ENCODE peak calls at places on chromosomes 5 and 9, in eight cellular contexts. One of them, this sample, is unnamed. For H3K36me3, the result is how much of the 10 kb centered on the place peaks cover.

GRCh38 chr9:108698801-108699200 is 157.0 kb downstream of the ACTL7B start:
- DNase-seq in PC-3: no peak
- DNase-seq in astrocyte: no peak
- DNase-seq in H7: no peak
- DNase-seq in right lobe of liver: no peak
- DNase-seq in neuronal stem cell: no peak
- DNase-seq in left ventricle myocardium inferior: no peak
- DNase-seq in ascending aorta: no peak
- DNase-seq in this sample: no peak

GRCh38 chr5:57677235-57677634 is 194.6 kb upstream of the ACTBL2 start:
- DNase-seq in PC-3: no peak
- DNase-seq in astrocyte: no peak
- DNase-seq in ascending aorta: no peak
- DNase-seq in neuronal stem cell: no peak
- DNase-seq in H7: no peak
- DNase-seq in right lobe of liver: no peak
- DNase-seq in left ventricle myocardium inferior: no peak
- DNase-seq in this sample: no peak

GRCh38 chr5:10262995-10263394 is 12.9 kb downstream of the CCT5 start:
- DNase-seq in left ventricle myocardium inferior: no peak
- DNase-seq in PC-3: no peak
- DNase-seq in astrocyte: no peak
- DNase-seq in ascending aorta: no peak
- DNase-seq in H7: no peak
- DNase-seq in neuronal stem cell: no peak
- DNase-seq in right lobe of liver: peak
- DNase-seq in this sample: no peak

GRCh38 chr9:123996731-123997421 is 14.7 kb upstream of the LHX2 start:
- DNase-seq in left ventricle myocardium inferior: no peak
- DNase-seq in astrocyte: no peak
- DNase-seq in ascending aorta: no peak
- DNase-seq in right lobe of liver: no peak
- DNase-seq in neuronal stem cell: peak
- DNase-seq in H7: peak
- DNase-seq in PC-3: no peak
- DNase-seq in this sample: no peak

GRCh38 chr9:6538666-6539071 is 106.9 kb downstream of the GLDC start:
- DNase-seq in right lobe of liver: no peak
- DNase-seq in astrocyte: peak
- DNase-seq in ascending aorta: no peak
- DNase-seq in left ventricle myocardium inferior: no peak
- DNase-seq in neuronal stem cell: no peak
- DNase-seq in H7: no peak
- DNase-seq in PC-3: no peak
- DNase-seq in this sample: no peak

GRCh38 chr5:17069995-17070405 is 133.9 kb upstream of the MYO10 start:
- DNase-seq in ascending aorta: no peak
- DNase-seq in right lobe of liver: no peak
- DNase-seq in left ventricle myocardium inferior: no peak
- DNase-seq in PC-3: peak
- DNase-seq in astrocyte: peak
- DNase-seq in neuronal stem cell: no peak
- DNase-seq in H7: no peak
- DNase-seq in this sample: no peak

GRCh38 chr5:138706655-138707480 is 46.4 kb upstream of the CTNNA1 start:
- DNase-seq in left ventricle myocardium inferior: no peak
- DNase-seq in H7: peak
- DNase-seq in astrocyte: peak
- DNase-seq in neuronal stem cell: no peak
- DNase-seq in ascending aorta: peak
- DNase-seq in right lobe of liver: no peak
- DNase-seq in PC-3: peak
- DNase-seq in this sample: peak

GRCh38 chr5:130021000-130021399 is 116.7 kb downstream of the CHSY3 start:
- DNase-seq in H7: no peak
- DNase-seq in astrocyte: no peak
- DNase-seq in neuronal stem cell: no peak
- DNase-seq in PC-3: no peak
- DNase-seq in left ventricle myocardium inferior: no peak
- DNase-seq in right lobe of liver: no peak
- DNase-seq in ascending aorta: no peak
- DNase-seq in this sample: no peak

GRCh38 chr9:84404095-84404686 is 63.6 kb upstream of the SLC28A3 start:
- DNase-seq in left ventricle myocardium inferior: no peak
- DNase-seq in ascending aorta: no peak
- DNase-seq in PC-3: peak
- DNase-seq in astrocyte: no peak
- DNase-seq in neuronal stem cell: peak
- DNase-seq in right lobe of liver: no peak
- DNase-seq in H7: peak
- DNase-seq in this sample: no peak

GRCh38 chr9:6632516-6633328 is 12.8 kb downstream of the GLDC start:
- DNase-seq in PC-3: no peak
- DNase-seq in neuronal stem cell: no peak
- DNase-seq in left ventricle myocardium inferior: no peak
- DNase-seq in right lobe of liver: no peak
- DNase-seq in H7: peak
- DNase-seq in ascending aorta: no peak
- DNase-seq in astrocyte: no peak
- DNase-seq in this sample: no peak

GRCh38 chr5:37769840-37770239 is 70.0 kb downstream of the GDNF start:
- DNase-seq in right lobe of liver: peak
- DNase-seq in H7: no peak
- DNase-seq in PC-3: no peak
- DNase-seq in astrocyte: no peak
- DNase-seq in ascending aorta: no peak
- DNase-seq in left ventricle myocardium inferior: no peak
- DNase-seq in neuronal stem cell: no peak
- DNase-seq in this sample: no peak

GRCh38 chr5:84870369-84870768 is 485.7 kb upstream of the EDIL3 start:
- DNase-seq in H7: no peak
- DNase-seq in left ventricle myocardium inferior: no peak
- DNase-seq in astrocyte: no peak
- DNase-seq in right lobe of liver: no peak
- DNase-seq in ascending aorta: no peak
- DNase-seq in neuronal stem cell: no peak
- DNase-seq in PC-3: no peak
- DNase-seq in this sample: no peak

GRCh38 chr5:154351566-154351965 is 94.2 kb upstream of the SAP30L start:
- DNase-seq in ascending aorta: no peak
- DNase-seq in H7: no peak
- DNase-seq in PC-3: peak
- DNase-seq in left ventricle myocardium inferior: no peak
- DNase-seq in neuronal stem cell: no peak
- DNase-seq in right lobe of liver: no peak
- DNase-seq in astrocyte: no peak
- DNase-seq in this sample: no peak

GRCh38 chr9:125763373-125763772 is 16.2 kb downstream of the PBX3 start:
- DNase-seq in PC-3: peak
- DNase-seq in neuronal stem cell: no peak
- DNase-seq in right lobe of liver: no peak
- DNase-seq in astrocyte: peak
- DNase-seq in left ventricle myocardium inferior: no peak
- DNase-seq in ascending aorta: no peak
- DNase-seq in H7: no peak
- DNase-seq in this sample: no peak

GRCh38 chr5:128253224-128253623 is 169.7 kb downstream of the SLC12A2 start:
- DNase-seq in PC-3: no peak
- DNase-seq in left ventricle myocardium inferior: no peak
- DNase-seq in right lobe of liver: no peak
- DNase-seq in ascending aorta: no peak
- DNase-seq in neuronal stem cell: no peak
- DNase-seq in astrocyte: no peak
- DNase-seq in H7: no peak
- DNase-seq in this sample: no peak

GRCh38 chr9:81855538-81855937 is 72.7 kb upstream of the SPATA31D4 start:
- DNase-seq in PC-3: peak
- DNase-seq in left ventricle myocardium inferior: no peak
- DNase-seq in right lobe of liver: no peak
- DNase-seq in astrocyte: peak
- DNase-seq in H7: no peak
- DNase-seq in ascending aorta: no peak
- DNase-seq in neuronal stem cell: no peak
- DNase-seq in this sample: no peak

GRCh38 chr5:136020383-136021015 is 8.3 kb upstream of the TGFBI start:
- DNase-seq in neuronal stem cell: no peak
- DNase-seq in astrocyte: peak
- DNase-seq in left ventricle myocardium inferior: no peak
- DNase-seq in H7: no peak
- DNase-seq in right lobe of liver: peak
- DNase-seq in PC-3: peak
- DNase-seq in ascending aorta: peak
- DNase-seq in this sample: peak

GRCh38 chr9:21933281-21933680 is 60.9 kb downstream of the CDKN2A start:
- DNase-seq in astrocyte: no peak
- DNase-seq in neuronal stem cell: no peak
- DNase-seq in H7: no peak
- DNase-seq in PC-3: no peak
- DNase-seq in left ventricle myocardium inferior: no peak
- DNase-seq in right lobe of liver: no peak
- DNase-seq in ascending aorta: no peak
- DNase-seq in this sample: no peak

GRCh38 chr5:57225553-57225952 is 51.7 kb downstream of the GPBP1 start:
- DNase-seq in left ventricle myocardium inferior: no peak
- DNase-seq in neuronal stem cell: no peak
- DNase-seq in PC-3: no peak
- DNase-seq in astrocyte: no peak
- DNase-seq in right lobe of liver: no peak
- DNase-seq in ascending aorta: no peak
- DNase-seq in H7: no peak
- DNase-seq in this sample: no peak

GRCh38 chr9:100674419-100675122 is 96.7 kb downstream of the CAVIN4 start:
- DNase-seq in H7: no peak
- DNase-seq in right lobe of liver: no peak
- DNase-seq in neuronal stem cell: no peak
- DNase-seq in PC-3: no peak
- DNase-seq in astrocyte: no peak
- DNase-seq in left ventricle myocardium inferior: no peak
- DNase-seq in ascending aorta: no peak
- DNase-seq in this sample: no peak

GRCh38 chr5:174281855-174282254 is 236.3 kb downstream of the NSG2 start:
- DNase-seq in H7: no peak
- DNase-seq in right lobe of liver: no peak
- DNase-seq in ascending aorta: no peak
- DNase-seq in left ventricle myocardium inferior: no peak
- DNase-seq in astrocyte: no peak
- DNase-seq in neuronal stem cell: no peak
- DNase-seq in PC-3: no peak
- DNase-seq in this sample: no peak

GRCh38 chr5:119340597-119341218 is 15.1 kb upstream of the TNFAIP8 start:
- DNase-seq in right lobe of liver: no peak
- DNase-seq in ascending aorta: no peak
- DNase-seq in left ventricle myocardium inferior: no peak
- DNase-seq in neuronal stem cell: no peak
- DNase-seq in astrocyte: no peak
- DNase-seq in H7: no peak
- DNase-seq in PC-3: no peak
- DNase-seq in this sample: no peak

GRCh38 chr5:146519554-146519953 is 3.6 kb upstream of the GPR151 start:
- DNase-seq in neuronal stem cell: no peak
- DNase-seq in ascending aorta: no peak
- DNase-seq in astrocyte: no peak
- DNase-seq in H7: no peak
- DNase-seq in right lobe of liver: no peak
- DNase-seq in PC-3: no peak
- DNase-seq in left ventricle myocardium inferior: no peak
- DNase-seq in this sample: no peak

GRCh38 chr9:114503522-114504340 is 1.5 kb downstream of the WHRN start:
- DNase-seq in astrocyte: no peak
- DNase-seq in H7: no peak
- DNase-seq in neuronal stem cell: no peak
- DNase-seq in right lobe of liver: no peak
- DNase-seq in left ventricle myocardium inferior: no peak
- DNase-seq in PC-3: peak
- DNase-seq in ascending aorta: no peak
- DNase-seq in this sample: no peak

GRCh38 chr5:77390795-77391194 is 101.3 kb downstream of the WDR41 start:
- DNase-seq in ascending aorta: no peak
- DNase-seq in PC-3: peak
- DNase-seq in astrocyte: peak
- DNase-seq in neuronal stem cell: no peak
- DNase-seq in H7: no peak
- DNase-seq in right lobe of liver: peak
- DNase-seq in left ventricle myocardium inferior: no peak
- DNase-seq in this sample: no peak

GRCh38 chr5:154761062-154761740 is 6.0 kb downstream of the LARP1 start:
- DNase-seq in right lobe of liver: no peak
- DNase-seq in neuronal stem cell: no peak
- DNase-seq in PC-3: no peak
- DNase-seq in left ventricle myocardium inferior: no peak
- DNase-seq in ascending aorta: no peak
- DNase-seq in astrocyte: no peak
- DNase-seq in H7: no peak
- DNase-seq in this sample: no peak

GRCh38 chr5:148397968-148398595 is 14.3 kb downstream of the FBXO38 start:
- DNase-seq in left ventricle myocardium inferior: no peak
- DNase-seq in ascending aorta: no peak
- DNase-seq in neuronal stem cell: no peak
- DNase-seq in H7: peak
- DNase-seq in astrocyte: no peak
- DNase-seq in PC-3: peak
- DNase-seq in right lobe of liver: no peak
- DNase-seq in this sample: no peak
- H3K4me3 ChIP-seq in left ventricle myocardium inferior: no peak
- H3K4me3 ChIP-seq in ascending aorta: no peak
- H3K4me3 ChIP-seq in neuronal stem cell: no peak
- H3K4me3 ChIP-seq in H7: no peak
- H3K4me3 ChIP-seq in astrocyte: no peak
- H3K4me3 ChIP-seq in PC-3: no peak
- H3K4me3 ChIP-seq in right lobe of liver: no peak
- H3K4me3 ChIP-seq in this sample: no peak

GRCh38 chr9:93652604-93653592 is 76.5 kb downstream of the PHF2 start:
- DNase-seq in ascending aorta: peak
- DNase-seq in neuronal stem cell: no peak
- DNase-seq in PC-3: no peak
- DNase-seq in left ventricle myocardium inferior: peak
- DNase-seq in right lobe of liver: peak
- DNase-seq in astrocyte: no peak
- DNase-seq in H7: no peak
- DNase-seq in this sample: no peak
- H3K36me3 ChIP-seq in ascending aorta: half or more
- H3K36me3 ChIP-seq in neuronal stem cell: half or more
- H3K36me3 ChIP-seq in PC-3: under half
- H3K36me3 ChIP-seq in left ventricle myocardium inferior: half or more
- H3K36me3 ChIP-seq in right lobe of liver: under half
- H3K36me3 ChIP-seq in astrocyte: under half
- H3K36me3 ChIP-seq in H7: under half
- H3K36me3 ChIP-seq in this sample: under half

GRCh38 chr9:128788445-128788844 is 1.4 kb downstream of the TBC1D13 start:
- DNase-seq in neuronal stem cell: no peak
- DNase-seq in H7: no peak
- DNase-seq in right lobe of liver: no peak
- DNase-seq in ascending aorta: no peak
- DNase-seq in left ventricle myocardium inferior: no peak
- DNase-seq in astrocyte: no peak
- DNase-seq in PC-3: no peak
- DNase-seq in this sample: no peak
- H3K4me3 ChIP-seq in neuronal stem cell: peak
- H3K4me3 ChIP-seq in H7: no peak
- H3K4me3 ChIP-seq in right lobe of liver: no peak
- H3K4me3 ChIP-seq in ascending aorta: no peak
- H3K4me3 ChIP-seq in left ventricle myocardium inferior: peak
- H3K4me3 ChIP-seq in astrocyte: peak
- H3K4me3 ChIP-seq in PC-3: peak
- H3K4me3 ChIP-seq in this sample: no peak

GRCh38 chr9:35522725-35523124 is 32.8 kb downstream of the RUSC2 start:
- DNase-seq in PC-3: no peak
- DNase-seq in right lobe of liver: no peak
- DNase-seq in ascending aorta: no peak
- DNase-seq in left ventricle myocardium inferior: no peak
- DNase-seq in H7: no peak
- DNase-seq in neuronal stem cell: no peak
- DNase-seq in astrocyte: no peak
- DNase-seq in this sample: no peak
- H3K36me3 ChIP-seq in PC-3: under half
- H3K36me3 ChIP-seq in right lobe of liver: under half
- H3K36me3 ChIP-seq in ascending aorta: under half
- H3K36me3 ChIP-seq in left ventricle myocardium inferior: under half
- H3K36me3 ChIP-seq in H7: under half
- H3K36me3 ChIP-seq in neuronal stem cell: under half
- H3K36me3 ChIP-seq in astrocyte: under half
- H3K36me3 ChIP-seq in this sample: under half